ENCODE peak calls at places on chromosomes 4 and X, in six cellular contexts. H is K562, G is endodermal cell, D is fibroblast of lung, X is H9, R is endothelial cell of umbilical vein. I is an unnamed sample. For H3K4me1, the result is how much of the 10 kb centered on the place peaks cover.

GRCh38 chrX:85115252-85115651 is 111.6 kb downstream of the APOOL start:
- DNase-seq in X (no peak), G (no peak), R (no peak), D (no peak), H (no peak), I (no peak)

GRCh38 chrX:39527045-39527444 is 570.7 kb downstream of the BCOR start:
- DNase-seq in G (no peak), R (no peak), H (peak), X (no peak), D (peak), I (no peak)

GRCh38 chrX:9352243-9352642 is 112.6 kb upstream of the TBL1X start:
- DNase-seq in G (no peak), X (no peak), R (no peak), H (peak), D (no peak), I (no peak)

GRCh38 chrX:617401-617800 is 13.2 kb upstream of the SHOX start:
- DNase-seq in H (no peak), R (no peak), G (peak), X (no peak), D (no peak), I (no peak)

GRCh38 chr4:110516106-110516922 is 40.4 kb downstream of the ENPEP start:
- DNase-seq in G (peak), X (peak), R (peak), D (peak), H (peak), I (peak)

GRCh38 chrX:40278340-40279090 is 180.8 kb upstream of the BCOR start:
- DNase-seq in X (no peak), R (no peak), G (no peak), D (no peak), H (no peak), I (no peak)

GRCh38 chr4:98626350-98626749 is 32.1 kb downstream of the TSPAN5 start:
- DNase-seq in G (peak), D (peak), R (peak), H (no peak), X (peak), I (no peak)

GRCh38 chr4:2793578-2793919 is 664 bp downstream of the SH3BP2 start:
- DNase-seq in D (peak), H (no peak), R (peak), G (peak), X (peak), I (peak)

GRCh38 chr4:8600686-8601085 is 8.1 kb downstream of the CPZ start:
- DNase-seq in X (no peak), H (no peak), D (no peak), R (no peak), G (no peak), I (no peak)

GRCh38 chr4:94757192-94758140 is at the start of gene BMPR1B:
- DNase-seq in H (no peak), X (peak), R (peak), D (peak), G (peak), I (no peak)

GRCh38 chr4:102234243-102234838 is 110.9 kb downstream of the SLC39A8 start:
- DNase-seq in R (no peak), D (no peak), H (no peak), G (no peak), X (no peak), I (no peak)

GRCh38 chr4:94334962-94335361 is 7.7 kb downstream of the HPGDS start:
- DNase-seq in H (no peak), D (no peak), X (no peak), R (no peak), G (no peak), I (no peak)

GRCh38 chr4:163196904-163197505 is 30.3 kb upstream of the NAF1 start:
- DNase-seq in R (no peak), G (no peak), H (no peak), D (no peak), X (no peak), I (no peak)

GRCh38 chr4:76950846-76951321 is 1.3 kb downstream of the SEPTIN11 start:
- DNase-seq in G (no peak), H (peak), R (peak), X (peak), D (peak), I (peak)

GRCh38 chr4:142396279-142396678 is 449.8 kb downstream of the INPP4B start:
- DNase-seq in R (peak), H (no peak), G (no peak), X (no peak), D (peak), I (no peak)

GRCh38 chrX:11437642-11438379 is 144.6 kb downstream of the AMELX start:
- DNase-seq in R (peak), D (peak), H (peak), G (no peak), X (no peak), I (no peak)

GRCh38 chr4:147049940-147050852 is 104.5 kb upstream of the TTC29 start:
- DNase-seq in H (no peak), R (no peak), D (peak), X (no peak), G (no peak), I (no peak)

GRCh38 chrX:120736989-120737388 is 107.1 kb upstream of the C1GALT1C1 start:
- DNase-seq in D (no peak), G (no peak), H (no peak), X (no peak), R (peak), I (no peak)

GRCh38 chr4:74400395-74400794 is 35.5 kb downstream of the EREG start:
- DNase-seq in X (peak), H (no peak), G (no peak), D (no peak), R (no peak), I (no peak)

GRCh38 chr4:84892950-84893349 is 73.5 kb downstream of the WDFY3 start:
- DNase-seq in H (no peak), G (no peak), R (no peak), D (no peak), X (no peak), I (no peak)

GRCh38 chr4:89929425-89930272 is 35.0 kb downstream of the MMRN1 start:
- DNase-seq in G (no peak), D (peak), H (no peak), R (peak), X (no peak), I (no peak)

GRCh38 chr4:54929459-54929858 is 195.9 kb downstream of the KDR start:
- DNase-seq in R (no peak), G (no peak), D (no peak), X (no peak), H (no peak), I (no peak)

GRCh38 chr4:109164011-109164410 is 138.4 kb downstream of the COL25A1 start:
- DNase-seq in G (no peak), R (no peak), X (no peak), H (no peak), D (no peak), I (no peak)

GRCh38 chr4:124777007-124777406 is 64.5 kb upstream of the ANKRD50 start:
- DNase-seq in X (no peak), D (peak), H (no peak), G (no peak), R (peak), I (no peak)

GRCh38 chr4:180058731-180059215 is 2184.4 kb upstream of the TENM3 start:
- DNase-seq in G (peak), H (no peak), X (peak), D (peak), R (no peak), I (peak)

GRCh38 chrX:15816886-15817285 is 26.6 kb downstream of the ZRSR2 start:
- DNase-seq in G (peak), X (peak), R (no peak), D (peak), H (no peak), I (no peak)

GRCh38 chr4:180664766-180665368 is 1578.3 kb upstream of the TENM3 start:
- DNase-seq in R (peak), D (peak), H (peak), X (peak), G (peak), I (peak)

GRCh38 chrX:94662665-94663064 is 988.7 kb downstream of the FAM133A start:
- DNase-seq in X (no peak), G (no peak), D (no peak), R (no peak), H (no peak), I (no peak)

GRCh38 chrX:53239474-53239873 is 14.5 kb upstream of the KDM5C start:
- DNase-seq in G (peak), R (no peak), D (no peak), H (no peak), X (peak), I (no peak)

GRCh38 chrX:4671344-4671743 is 957.9 kb upstream of the PRKX start:
- DNase-seq in D (no peak), R (no peak), G (no peak), X (no peak), H (no peak), I (no peak)

GRCh38 chr4:145076473-145076855 is 21.5 kb downstream of the ANAPC10 start:
- DNase-seq in G (no peak), D (no peak), R (no peak), H (no peak), X (no peak), I (no peak)

GRCh38 chr4:78610546-78611214 is 59.1 kb downstream of the ANXA3 start:
- DNase-seq in H (peak), G (no peak), D (peak), R (peak), X (no peak), I (no peak)

GRCh38 chrX:13994104-13994503 is 35.6 kb downstream of the GEMIN8 start:
- DNase-seq in X (no peak), R (no peak), D (no peak), G (no peak), H (no peak), I (no peak)

GRCh38 chr4:99808260-99808857 is 8.3 kb upstream of the DAPP1 start:
- DNase-seq in R (peak), X (peak), H (peak), G (peak), D (peak), I (peak)

GRCh38 chrX:101220881-101221280 is 1.3 kb downstream of the DRP2 start:
- DNase-seq in G (no peak), D (no peak), X (no peak), H (no peak), R (no peak), I (peak)

GRCh38 chr4:13921805-13922204 is 294.3 kb upstream of the BOD1L1 start:
- DNase-seq in G (no peak), X (no peak), R (no peak), H (no peak), D (peak), I (no peak)

GRCh38 chr4:187666634-187667033 is 328.9 kb upstream of the ZFP42 start:
- DNase-seq in R (no peak), H (no peak), D (peak), X (no peak), G (no peak), I (no peak)

GRCh38 chr4:118348886-118349285 is 3.9 kb downstream of the PRSS12 start:
- DNase-seq in H (no peak), R (no peak), G (no peak), X (no peak), D (no peak), I (peak)

DNA sequence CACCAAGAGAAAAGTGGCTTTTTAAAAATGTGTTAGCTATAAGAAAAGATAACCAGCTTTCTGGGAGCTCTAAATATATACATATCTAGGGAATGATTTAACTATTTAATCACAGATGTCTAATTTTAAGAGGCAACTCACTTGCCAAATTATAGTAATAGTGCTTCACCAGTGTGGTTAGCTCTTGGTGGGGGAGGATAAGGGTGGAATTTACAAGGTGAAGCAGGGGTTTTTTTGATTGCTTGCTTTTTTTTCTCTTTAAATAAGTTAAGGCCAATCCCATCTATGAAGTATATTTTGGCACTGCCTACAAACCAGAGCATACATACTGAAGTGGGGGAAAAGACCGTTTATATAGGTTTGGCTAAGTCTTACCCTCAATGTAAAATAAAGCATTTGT is 547.8 kb upstream of the DIPK2B start:
- DNase-seq in G (no peak), D (no peak), R (no peak), H (no peak), X (no peak), I (no peak)
- H3K9ac ChIP-seq in G (no peak), D (no peak), R (peak), H (no peak), X (no peak), I (no peak)

DNA sequence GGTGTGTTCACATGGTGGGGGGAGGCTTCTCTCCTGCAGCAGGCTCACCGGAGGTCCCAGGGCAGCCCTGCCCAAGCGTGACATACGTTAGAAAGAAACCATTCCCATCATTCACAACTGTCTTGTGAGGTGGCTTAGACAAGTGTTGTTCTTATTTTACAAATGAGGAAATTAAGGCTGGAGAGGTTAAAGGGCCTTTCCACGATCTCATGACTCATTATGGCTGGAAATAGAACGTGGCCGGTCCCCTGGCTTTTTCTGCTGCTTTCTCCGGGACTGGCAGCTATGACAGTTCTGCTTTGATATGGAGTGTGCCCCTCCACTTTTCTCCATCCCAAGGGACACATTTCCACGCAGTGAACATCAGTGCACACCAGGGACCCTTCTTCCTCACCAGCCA is 63.9 kb upstream of the ACSL1 start:
- DNase-seq in H (no peak), G (no peak), D (no peak), R (no peak), X (no peak), I (no peak)
- H3K4me1 ChIP-seq in H (under half), G (under half), D (under half), R (under half), X (under half), I (under half)

GRCh38 chr4:139184129-139184528 is 7.1 kb upstream of the ELF2 start:
- DNase-seq in D (peak), H (no peak), X (no peak), R (peak), G (no peak), I (no peak)
- TF ChIP-seq CTCF in D (peak), H (peak), X (no peak), R (no peak), G (no peak), I (no peak)

GRCh38 chr4:38752393-38752961 is 30.3 kb downstream of the TLR10 start:
- DNase-seq in R (peak), G (no peak), X (no peak), H (no peak), D (peak), I (no peak)
- H3K9ac ChIP-seq in R (no peak), G (no peak), X (no peak), H (no peak), D (no peak), I (peak)

GRCh38 chrX:107731831-107732502 is 43.6 kb downstream of the TSC22D3 start:
- DNase-seq in G (peak), R (peak), X (peak), H (peak), D (peak), I (peak)
- H3K4me1 ChIP-seq in G (under half), R (under half), X (under half), H (under half), D (under half), I (under half)

DNA sequence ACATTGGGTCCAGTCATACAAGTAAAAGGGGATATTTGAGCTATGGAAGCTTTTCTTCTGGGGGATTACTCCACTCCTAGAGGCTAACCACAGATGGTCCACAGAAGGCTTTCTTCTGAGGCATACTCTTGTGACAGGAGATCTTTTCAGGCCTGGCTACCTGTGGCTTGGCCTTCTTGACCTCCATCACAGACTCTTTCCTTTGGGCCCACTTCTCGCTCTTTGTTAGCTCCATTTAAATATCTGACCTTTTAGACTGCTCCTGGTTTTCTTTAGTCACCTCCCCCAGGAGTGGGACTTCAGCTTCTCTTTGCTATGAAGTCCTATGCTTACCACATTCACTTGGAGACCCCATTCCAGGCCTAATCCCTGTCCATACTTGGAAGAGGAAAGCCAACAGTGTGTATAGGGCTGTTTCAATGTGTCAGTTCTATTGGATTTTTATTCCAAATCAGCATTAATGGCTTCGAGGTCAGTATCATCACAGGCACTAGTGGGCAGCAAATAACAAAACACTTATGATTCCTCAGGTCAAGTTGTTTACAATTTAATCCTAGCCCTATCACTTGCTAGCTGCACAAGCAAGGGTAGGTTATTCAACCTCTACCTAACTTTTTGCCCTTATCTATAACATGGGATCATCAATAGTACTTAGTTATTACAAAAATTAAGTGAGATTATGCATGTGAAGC is 26.3 kb downstream of the GPC3 start:
- DNase-seq in D (peak), X (no peak), G (no peak), R (no peak), H (no peak), I (no peak)
- TF ChIP-seq CTCF in D (peak), X (peak), G (no peak), R (no peak), H (no peak), I (no peak)

DNA sequence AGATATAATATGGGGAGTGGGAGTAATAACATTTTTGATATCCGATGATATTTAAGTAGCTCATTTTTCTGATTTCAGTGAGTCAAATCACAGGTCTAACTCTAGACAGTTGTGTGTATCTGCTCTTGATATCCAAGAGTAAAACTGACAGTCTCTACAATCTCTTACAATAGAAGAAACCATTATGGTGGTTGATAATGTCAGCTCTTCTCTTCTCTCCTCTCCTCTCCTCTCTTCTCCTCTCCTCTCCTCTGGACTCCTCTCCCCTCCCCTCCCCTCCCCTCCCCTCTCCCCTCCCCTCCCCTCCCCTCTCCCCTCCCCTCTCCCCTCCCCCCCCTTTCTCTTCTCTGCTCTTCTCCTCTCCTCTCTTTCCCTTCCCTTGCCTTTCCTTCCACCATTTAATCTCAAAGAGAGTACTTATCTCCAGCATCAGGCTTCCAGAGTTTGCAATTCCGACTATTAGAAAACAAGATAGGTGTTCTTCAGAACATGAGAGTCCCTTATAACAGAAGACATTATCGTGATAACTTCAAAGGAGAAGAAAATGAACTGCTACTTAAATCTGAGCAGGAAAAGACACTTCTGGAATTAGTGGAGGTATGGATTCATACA is 6.2 kb downstream of the TDO2 start:
- DNase-seq in H (no peak), R (no peak), D (no peak), G (no peak), X (no peak), I (no peak)
- H3K9ac ChIP-seq in H (no peak), R (no peak), D (no peak), G (no peak), X (no peak), I (no peak)

DNA sequence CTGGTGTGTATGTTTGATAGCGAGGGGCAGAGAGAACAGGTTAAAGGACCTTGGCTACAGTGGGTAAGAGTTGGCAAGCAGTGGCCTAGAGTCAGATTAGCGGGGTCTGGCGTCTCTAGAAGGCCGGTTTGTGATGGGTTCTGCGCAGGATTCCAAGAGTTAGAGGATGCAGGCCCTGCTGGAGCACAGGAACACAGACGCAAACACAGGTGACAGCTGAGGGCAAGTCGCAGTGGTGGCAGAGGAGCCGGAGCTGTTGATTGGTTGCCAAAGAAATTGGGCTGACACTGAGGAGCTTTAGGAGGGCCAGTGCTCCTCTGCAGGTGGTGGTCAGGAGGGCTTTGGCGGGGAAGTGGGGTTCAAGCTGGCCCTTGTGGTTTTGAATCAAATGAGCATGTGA is 3.8 kb downstream of the TADA2B start:
- DNase-seq in D (no peak), X (no peak), G (peak), R (no peak), H (no peak), I (no peak)
- H3K4me1 ChIP-seq in D (under half), X (under half), G (under half), R (under half), H (under half), I (under half)

DNA sequence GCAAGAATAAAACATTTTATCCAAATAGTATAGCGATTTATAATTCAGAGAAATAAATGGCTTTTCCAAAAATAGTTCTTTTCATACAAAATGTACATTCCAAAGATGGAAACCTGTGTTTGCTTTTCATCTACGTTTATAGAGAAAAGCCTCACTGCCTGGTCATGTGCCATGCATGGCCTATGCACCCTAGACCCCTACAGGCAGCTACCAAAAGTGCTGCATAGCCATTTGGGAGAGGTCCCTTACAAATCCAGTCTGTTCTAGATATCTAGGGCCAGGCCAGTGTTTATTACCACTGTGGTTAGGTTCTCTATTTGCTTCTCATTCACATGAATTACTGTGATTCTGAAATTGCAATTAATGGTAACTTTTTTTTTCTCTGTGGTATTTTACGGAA is 17.2 kb downstream of the HMGB2 start:
- DNase-seq in H (peak), D (no peak), X (peak), R (no peak), G (peak), I (no peak)
- TF ChIP-seq CTCF in H (peak), D (peak), X (peak), R (peak), G (peak), I (no peak)

I was measured in colonic mucosa.